ENCODE peak calls at places on chromosomes 2 and 18, in five cellular contexts. One of them, this sample, is unnamed.

GRCh38 chr2:84493494-84493893 is 22.8 kb upstream of the DNAH6 start:
- DNase-seq in GM23248: peak; percentile 96
- DNase-seq in A549: no peak
- DNase-seq in keratinocyte: no peak
- DNase-seq in PC-3: peak; percentile 80
- DNase-seq in this sample: no peak

GRCh38 chr2:26245231-26245732 is 543 bp downstream of the HADHB start:
- DNase-seq in keratinocyte: no peak
- DNase-seq in PC-3: peak; percentile 25
- DNase-seq in GM23248: peak; percentile 74
- DNase-seq in A549: peak; percentile 21
- DNase-seq in this sample: peak; percentile 15

GRCh38 chr2:160652236-160652635 is 158.6 kb upstream of the RBMS1 start:
- DNase-seq in PC-3: no peak
- DNase-seq in GM23248: peak; percentile 34
- DNase-seq in A549: no peak
- DNase-seq in keratinocyte: no peak
- DNase-seq in this sample: no peak

GRCh38 chr2:103285354-103285753 is 523.5 kb downstream of the TMEM182 start:
- DNase-seq in A549: no peak
- DNase-seq in keratinocyte: no peak
- DNase-seq in GM23248: no peak
- DNase-seq in PC-3: no peak
- DNase-seq in this sample: no peak

GRCh38 chr2:42096869-42097591 is 49.2 kb downstream of the PKDCC start:
- DNase-seq in GM23248: no peak
- DNase-seq in A549: no peak
- DNase-seq in keratinocyte: no peak
- DNase-seq in PC-3: no peak
- DNase-seq in this sample: no peak

GRCh38 chr2:216687646-216688045 is 7.7 kb downstream of the IGFBP5 start:
- DNase-seq in GM23248: peak; percentile 22
- DNase-seq in PC-3: no peak
- DNase-seq in keratinocyte: no peak
- DNase-seq in A549: peak; percentile 47
- DNase-seq in this sample: no peak

GRCh38 chr18:26040051-26040656 is 50.3 kb downstream of the SS18 start:
- DNase-seq in A549: no peak
- DNase-seq in keratinocyte: peak; percentile 11
- DNase-seq in GM23248: no peak
- DNase-seq in PC-3: peak; percentile 9
- DNase-seq in this sample: no peak

GRCh38 chr18:26813043-26813442 is 52.5 kb downstream of the AQP4 start:
- DNase-seq in keratinocyte: no peak
- DNase-seq in PC-3: peak; percentile 58
- DNase-seq in A549: peak; percentile 15
- DNase-seq in GM23248: peak; percentile 6
- DNase-seq in this sample: peak; percentile 16

GRCh38 chr18:51153659-51154371 is 43.7 kb downstream of the MEX3C start:
- DNase-seq in keratinocyte: no peak
- DNase-seq in GM23248: no peak
- DNase-seq in PC-3: no peak
- DNase-seq in A549: no peak
- DNase-seq in this sample: peak; percentile 62

GRCh38 chr18:26471027-26471426 is 77.3 kb downstream of the KCTD1 start:
- DNase-seq in GM23248: no peak
- DNase-seq in A549: no peak
- DNase-seq in PC-3: no peak
- DNase-seq in keratinocyte: no peak
- DNase-seq in this sample: no peak

GRCh38 chr2:1777156-1777555 is 32.8 kb upstream of the PXDN start:
- DNase-seq in GM23248: no peak
- DNase-seq in PC-3: no peak
- DNase-seq in A549: no peak
- DNase-seq in keratinocyte: no peak
- DNase-seq in this sample: no peak

GRCh38 chr2:37985333-37985732 is 60.2 kb downstream of the RMDN2 start:
- DNase-seq in A549: no peak
- DNase-seq in keratinocyte: no peak
- DNase-seq in PC-3: peak; percentile 52
- DNase-seq in GM23248: peak; percentile 82
- DNase-seq in this sample: peak; percentile 20

GRCh38 chr18:41655074-41655473 is 300.0 kb upstream of the PIK3C3 start:
- DNase-seq in keratinocyte: no peak
- DNase-seq in A549: no peak
- DNase-seq in GM23248: no peak
- DNase-seq in PC-3: no peak
- DNase-seq in this sample: no peak

GRCh38 chr2:230010501-230010900 is 58.2 kb downstream of the SLC16A14 start:
- DNase-seq in A549: no peak
- DNase-seq in PC-3: no peak
- DNase-seq in keratinocyte: no peak
- DNase-seq in GM23248: no peak
- DNase-seq in this sample: no peak

GRCh38 chr2:27016801-27017325 is 15.9 kb upstream of the TMEM214 start:
- DNase-seq in A549: peak; percentile 81
- DNase-seq in GM23248: peak; percentile 84
- DNase-seq in PC-3: peak; percentile 81
- DNase-seq in keratinocyte: no peak
- DNase-seq in this sample: no peak

GRCh38 chr18:36828157-36828629 is 609 bp downstream of the TPGS2 start:
- DNase-seq in PC-3: peak; percentile 6
- DNase-seq in keratinocyte: no peak
- DNase-seq in A549: no peak
- DNase-seq in GM23248: peak; percentile 78
- DNase-seq in this sample: no peak

GRCh38 chr18:69757733-69758132 is 189.9 kb downstream of the CD226 start:
- DNase-seq in keratinocyte: no peak
- DNase-seq in PC-3: peak; percentile 70
- DNase-seq in A549: no peak
- DNase-seq in GM23248: peak; percentile 27
- DNase-seq in this sample: no peak

DNA sequence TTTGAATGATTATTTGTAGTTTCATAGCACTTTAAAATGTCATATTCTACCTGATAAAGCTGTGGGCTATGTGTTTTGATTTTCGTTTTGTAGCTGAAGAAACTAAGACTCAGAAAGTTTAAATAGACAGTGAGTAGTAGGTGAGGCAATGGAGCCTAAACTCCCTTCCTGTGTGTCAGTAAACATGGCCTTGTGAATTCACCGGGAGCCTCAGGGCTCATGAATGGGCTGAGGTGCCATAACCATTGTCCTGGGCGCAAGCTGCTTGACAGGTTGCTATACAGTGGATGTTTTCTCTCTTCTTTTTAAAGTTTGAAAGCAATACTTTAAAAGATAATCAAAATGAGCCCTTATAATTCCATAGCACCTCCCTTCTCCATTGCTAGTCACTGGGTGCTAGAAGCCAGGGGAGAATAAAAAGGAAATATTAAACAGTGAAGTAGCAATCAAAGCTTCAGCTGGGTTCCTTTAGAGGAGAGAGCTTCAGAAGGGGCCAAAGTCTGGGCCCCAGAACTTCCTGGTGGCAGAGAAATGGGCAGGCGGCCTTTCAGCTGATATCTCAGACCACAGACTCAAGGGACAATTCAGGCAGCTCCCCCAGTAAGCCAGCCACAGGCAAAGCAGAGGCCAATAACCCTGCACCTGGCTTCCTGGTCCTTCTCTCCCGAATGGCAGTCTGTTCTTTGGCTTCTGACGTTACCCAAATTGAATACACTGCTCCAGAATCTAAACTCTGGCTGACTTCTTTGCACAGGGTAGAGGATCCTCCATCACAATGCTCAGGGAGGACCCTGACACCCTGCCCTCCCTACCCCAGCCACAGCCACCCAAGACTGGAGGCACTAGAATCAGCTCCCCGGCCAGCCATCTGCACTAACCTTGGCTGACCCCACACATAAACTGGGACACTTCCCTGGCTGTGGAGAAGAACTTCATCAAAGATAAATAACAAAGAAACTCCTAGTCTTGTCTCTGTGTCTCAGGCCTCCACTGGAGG is 51.8 kb upstream of the NPAS2 start:
- DNase-seq in GM23248: peak; percentile 30
- DNase-seq in PC-3: peak; percentile 82
- DNase-seq in A549: no peak
- DNase-seq in keratinocyte: no peak
- DNase-seq in this sample: no peak
- H3K4me2 ChIP-seq in GM23248: no peak overlapping the region
- H3K4me2 ChIP-seq in PC-3: peak overlapping the region; percentile 75
- H3K4me2 ChIP-seq in A549: peak overlapping the region; percentile 18
- H3K4me2 ChIP-seq in keratinocyte: peak overlapping the region; percentile 25
- H3K4me2 ChIP-seq in this sample: no peak overlapping the region

GRCh38 chr18:43785145-43785544 is 507.9 kb upstream of the SYT4 start:
- DNase-seq in GM23248: no peak
- DNase-seq in A549: no peak
- DNase-seq in PC-3: no peak
- DNase-seq in keratinocyte: no peak
- DNase-seq in this sample: no peak

DNA sequence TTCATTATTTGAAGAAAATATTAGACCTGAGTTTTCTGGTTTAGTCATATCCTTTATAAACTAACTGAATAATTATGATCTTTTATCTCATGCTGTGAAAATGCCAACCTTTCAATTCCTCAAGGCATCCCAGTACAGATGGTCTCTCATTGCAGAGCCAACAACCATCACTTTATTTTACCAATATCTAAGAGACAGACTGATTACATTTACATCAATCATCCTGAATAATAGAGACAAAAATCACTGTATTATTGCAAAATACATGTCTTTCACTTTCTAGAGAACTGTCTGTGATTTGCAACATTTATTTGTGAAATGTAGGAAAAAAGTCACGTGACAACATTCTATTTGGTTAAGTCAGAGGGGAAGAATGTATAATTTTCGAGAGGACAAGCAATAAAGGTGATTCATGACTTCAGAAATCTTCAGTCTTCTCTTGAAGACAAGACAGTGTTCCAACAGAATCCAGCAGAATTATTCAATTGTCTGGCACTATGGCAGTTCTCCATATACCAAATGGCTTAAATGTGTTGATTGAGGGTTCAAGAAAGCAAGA is 503.6 kb upstream of the SYT4 start:
- DNase-seq in PC-3: peak; percentile 70
- DNase-seq in GM23248: peak; percentile 87
- DNase-seq in keratinocyte: peak; percentile 25
- DNase-seq in A549: no peak
- DNase-seq in this sample: no peak
- H3K4me2 ChIP-seq in PC-3: peak overlapping the region; percentile 66
- H3K4me2 ChIP-seq in GM23248: peak overlapping the region; percentile 56
- H3K4me2 ChIP-seq in keratinocyte: peak overlapping the region; percentile 39
- H3K4me2 ChIP-seq in A549: no peak overlapping the region
- H3K4me2 ChIP-seq in this sample: no peak overlapping the region

GRCh38 chr2:11457935-11458334 is 8.0 kb downstream of the E2F6 start:
- DNase-seq in GM23248: no peak
- DNase-seq in PC-3: no peak
- DNase-seq in A549: no peak
- DNase-seq in keratinocyte: no peak
- DNase-seq in this sample: no peak
- H3K4me2 ChIP-seq in GM23248: no peak overlapping the region
- H3K4me2 ChIP-seq in PC-3: no peak overlapping the region
- H3K4me2 ChIP-seq in A549: no peak overlapping the region
- H3K4me2 ChIP-seq in keratinocyte: no peak overlapping the region
- H3K4me2 ChIP-seq in this sample: peak overlapping the region; percentile 52

DNA sequence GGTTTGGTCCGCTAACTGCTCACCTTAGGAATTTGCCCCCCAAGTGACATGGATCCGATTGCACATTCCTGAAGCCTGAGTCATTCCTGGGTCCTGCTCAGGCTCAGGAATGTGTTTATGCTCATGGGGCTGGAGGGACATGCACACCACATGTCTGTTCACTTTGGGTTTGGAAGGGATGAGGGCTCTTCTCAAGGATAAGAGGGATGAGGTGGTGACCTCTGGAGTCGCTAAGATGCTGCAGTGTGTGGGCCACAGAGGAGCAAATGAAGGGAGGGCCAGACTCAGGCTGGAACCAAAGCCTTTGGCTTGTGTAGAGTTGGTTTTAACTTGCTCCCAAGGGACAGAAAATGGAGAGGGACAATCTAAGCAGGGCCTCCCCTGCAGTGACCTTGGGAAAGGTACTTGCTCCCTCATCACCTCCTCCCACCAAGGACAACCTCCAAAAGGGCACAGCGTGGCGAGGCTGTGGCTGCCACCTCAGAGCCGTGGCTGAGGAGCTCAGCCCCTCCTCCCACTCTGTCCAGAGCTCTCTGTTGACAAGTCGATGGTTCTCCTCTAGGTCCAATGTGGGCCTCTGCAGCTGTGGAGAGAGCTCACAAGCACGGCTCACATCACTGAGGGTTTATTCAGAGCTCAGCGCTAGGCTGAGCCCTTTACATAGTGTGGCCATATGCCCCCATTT is 66.1 kb downstream of the HS1BP3 start:
- DNase-seq in A549: peak; percentile 70
- DNase-seq in GM23248: peak; percentile 94
- DNase-seq in keratinocyte: no peak
- DNase-seq in PC-3: peak; percentile 97
- DNase-seq in this sample: no peak
- H3K4me2 ChIP-seq in A549: peak overlapping the region; percentile 71
- H3K4me2 ChIP-seq in GM23248: peak overlapping the region; percentile 68
- H3K4me2 ChIP-seq in keratinocyte: peak overlapping the region; percentile 35
- H3K4me2 ChIP-seq in PC-3: peak overlapping the region; percentile 61
- H3K4me2 ChIP-seq in this sample: no peak overlapping the region

DNA sequence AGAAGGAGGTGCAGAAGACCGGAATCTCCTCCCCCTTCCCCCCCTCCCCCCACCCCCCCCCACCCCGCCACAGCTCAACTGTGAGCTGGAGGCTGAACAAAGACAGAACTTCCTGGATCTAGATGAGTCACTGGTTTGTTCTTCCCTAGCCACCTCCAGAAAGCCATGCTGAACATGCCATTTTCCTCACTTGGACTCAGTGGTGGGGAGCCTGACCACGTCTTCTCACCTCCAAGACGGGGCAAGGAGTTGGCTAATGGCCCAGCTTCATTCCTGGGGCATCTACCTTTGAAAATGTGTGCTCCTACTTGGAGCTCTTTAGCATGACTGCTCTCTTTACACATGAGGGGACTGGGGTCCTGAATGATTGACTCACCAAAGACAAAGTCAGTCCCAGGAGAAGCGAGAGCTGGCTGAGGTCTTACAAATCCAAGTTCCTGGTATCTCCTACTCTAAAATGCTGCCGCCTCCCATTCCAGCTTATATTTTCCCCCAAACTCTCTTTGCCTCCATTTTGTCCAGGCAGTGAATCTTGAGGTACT is 22.6 kb upstream of the FZD5 start:
- DNase-seq in GM23248: peak; percentile 74
- DNase-seq in PC-3: peak; percentile 78
- DNase-seq in keratinocyte: no peak
- DNase-seq in A549: peak; percentile 82
- DNase-seq in this sample: no peak
- H3K4me2 ChIP-seq in GM23248: peak overlapping the region; percentile 16
- H3K4me2 ChIP-seq in PC-3: peak overlapping the region; percentile 58
- H3K4me2 ChIP-seq in keratinocyte: peak overlapping the region; percentile 77
- H3K4me2 ChIP-seq in A549: peak overlapping the region; percentile 67
- H3K4me2 ChIP-seq in this sample: no peak overlapping the region

GRCh38 chr2:212451786-212452200 is 86.8 kb downstream of the ERBB4 start:
- DNase-seq in A549: peak; percentile 1
- DNase-seq in keratinocyte: peak; percentile 25
- DNase-seq in GM23248: peak; percentile 54
- DNase-seq in PC-3: peak; percentile 39
- DNase-seq in this sample: no peak
- H3K4me2 ChIP-seq in A549: peak overlapping the region; percentile 63
- H3K4me2 ChIP-seq in keratinocyte: peak overlapping the region; percentile 50
- H3K4me2 ChIP-seq in GM23248: peak overlapping the region; percentile 55
- H3K4me2 ChIP-seq in PC-3: peak overlapping the region; percentile 14
- H3K4me2 ChIP-seq in this sample: no peak overlapping the region

GRCh38 chr2:129727286-129727685 is 252.2 kb upstream of the RAB6C start:
- DNase-seq in PC-3: no peak
- DNase-seq in keratinocyte: no peak
- DNase-seq in GM23248: no peak
- DNase-seq in A549: no peak
- DNase-seq in this sample: no peak
- H3K4me2 ChIP-seq in PC-3: no peak overlapping the region
- H3K4me2 ChIP-seq in keratinocyte: no peak overlapping the region
- H3K4me2 ChIP-seq in GM23248: no peak overlapping the region
- H3K4me2 ChIP-seq in A549: no peak overlapping the region
- H3K4me2 ChIP-seq in this sample: no peak overlapping the region